ENCODE peak calls at places on chromosomes 4 and X, in five cellular contexts. One of them, this sample, is unnamed.
A peak's percentile ranks its signal among the peaks of the same experiment; 100 is the strongest.

GRCh38 chr4:1278336-1278670 is 11.4 kb upstream of the MAEA start:
- DNase-seq in heart right ventricle: no peak
- DNase-seq in pancreas: no peak
- DNase-seq in cardiac muscle cell: no peak
- DNase-seq in GM23248: peak; percentile 61
- DNase-seq in this sample: no peak

GRCh38 chr4:136706942-136707341 is 825.4 kb downstream of the PCDH18 start:
- DNase-seq in heart right ventricle: no peak
- DNase-seq in pancreas: no peak
- DNase-seq in cardiac muscle cell: no peak
- DNase-seq in GM23248: no peak
- DNase-seq in this sample: no peak

GRCh38 chr4:69831646-69832325 is 28.2 kb downstream of the SULT1E1 start:
- DNase-seq in heart right ventricle: peak; percentile 13
- DNase-seq in pancreas: no peak
- DNase-seq in cardiac muscle cell: no peak
- DNase-seq in GM23248: no peak
- DNase-seq in this sample: no peak

GRCh38 chr4:185867770-185868169 is 55.8 kb upstream of the SORBS2 start:
- DNase-seq in heart right ventricle: no peak
- DNase-seq in pancreas: no peak
- DNase-seq in cardiac muscle cell: no peak
- DNase-seq in GM23248: no peak
- DNase-seq in this sample: no peak

GRCh38 chr4:67927251-67927650 is 36.0 kb downstream of the TMPRSS11A start:
- DNase-seq in heart right ventricle: no peak
- DNase-seq in pancreas: no peak
- DNase-seq in cardiac muscle cell: no peak
- DNase-seq in GM23248: no peak
- DNase-seq in this sample: no peak

GRCh38 chrX:133544105-133544504 is 128.8 kb upstream of the GPC4 start:
- DNase-seq in heart right ventricle: no peak
- DNase-seq in pancreas: peak; percentile 18
- DNase-seq in cardiac muscle cell: no peak
- DNase-seq in GM23248: peak; percentile 84
- DNase-seq in this sample: no peak

GRCh38 chrX:102516314-102516936 is at the start of gene TMSB15A:
- DNase-seq in heart right ventricle: peak; percentile 67
- DNase-seq in pancreas: peak; percentile 62
- DNase-seq in cardiac muscle cell: peak; percentile 75
- DNase-seq in GM23248: peak; percentile 66
- DNase-seq in this sample: peak; percentile 61

GRCh38 chr4:56261027-56261426 is 126.3 kb downstream of the AASDH start:
- DNase-seq in heart right ventricle: no peak
- DNase-seq in pancreas: no peak
- DNase-seq in cardiac muscle cell: no peak
- DNase-seq in GM23248: no peak
- DNase-seq in this sample: no peak

GRCh38 chr4:23305026-23305425 is 584.8 kb downstream of the PPARGC1A start:
- DNase-seq in heart right ventricle: no peak
- DNase-seq in pancreas: no peak
- DNase-seq in cardiac muscle cell: no peak
- DNase-seq in GM23248: no peak
- DNase-seq in this sample: no peak

GRCh38 chr4:44760142-44760898 is 34.0 kb upstream of the GNPDA2 start:
- DNase-seq in heart right ventricle: no peak
- DNase-seq in pancreas: no peak
- DNase-seq in cardiac muscle cell: peak; percentile 59
- DNase-seq in GM23248: peak; percentile 62
- DNase-seq in this sample: no peak

GRCh38 chr4:10554694-10555093 is 97.5 kb upstream of the ZNF518B start:
- DNase-seq in heart right ventricle: no peak
- DNase-seq in pancreas: peak; percentile 50
- DNase-seq in cardiac muscle cell: peak; percentile 69
- DNase-seq in GM23248: peak; percentile 78
- DNase-seq in this sample: peak; percentile 45

GRCh38 chr4:1868293-1868692 is 2.9 kb upstream of the NSD2 start:
- DNase-seq in heart right ventricle: no peak
- DNase-seq in pancreas: no peak
- DNase-seq in cardiac muscle cell: no peak
- DNase-seq in GM23248: no peak
- DNase-seq in this sample: no peak

GRCh38 chrX:42837092-42837726 is 59.2 kb upstream of the PPP1R2C start:
- DNase-seq in heart right ventricle: no peak
- DNase-seq in pancreas: no peak
- DNase-seq in cardiac muscle cell: no peak
- DNase-seq in GM23248: no peak
- DNase-seq in this sample: no peak

GRCh38 chr4:128524311-128524710 is 236.7 kb upstream of the PGRMC2 start:
- DNase-seq in heart right ventricle: peak; percentile 28
- DNase-seq in pancreas: no peak
- DNase-seq in cardiac muscle cell: no peak
- DNase-seq in GM23248: peak; percentile 96
- DNase-seq in this sample: peak; percentile 42

GRCh38 chrX:103585421-103586313 is at the start of gene TCEAL4:
- DNase-seq in heart right ventricle: peak; percentile 54
- DNase-seq in pancreas: peak; percentile 47
- DNase-seq in cardiac muscle cell: peak; percentile 63
- DNase-seq in GM23248: peak; percentile 64
- DNase-seq in this sample: peak; percentile 44

GRCh38 chr4:8366601-8367000 is 73.9 kb downstream of the ACOX3 start:
- DNase-seq in heart right ventricle: no peak
- DNase-seq in pancreas: no peak
- DNase-seq in cardiac muscle cell: no peak
- DNase-seq in GM23248: no peak
- DNase-seq in this sample: no peak

GRCh38 chrX:138711399-138712347 is at the start of gene FGF13:
- DNase-seq in heart right ventricle: peak; percentile 11
- DNase-seq in pancreas: peak; percentile 17
- DNase-seq in cardiac muscle cell: peak; percentile 90
- DNase-seq in GM23248: peak; percentile 44
- DNase-seq in this sample: no peak

GRCh38 chr4:88448905-88449689 is 7.8 kb upstream of the HERC5 start:
- DNase-seq in heart right ventricle: no peak
- DNase-seq in pancreas: no peak
- DNase-seq in cardiac muscle cell: no peak
- DNase-seq in GM23248: no peak
- DNase-seq in this sample: no peak

GRCh38 chr4:76658231-76659102 is 223.4 kb downstream of the SHROOM3 start:
- DNase-seq in heart right ventricle: no peak
- DNase-seq in pancreas: no peak
- DNase-seq in cardiac muscle cell: no peak
- DNase-seq in GM23248: peak; percentile 81
- DNase-seq in this sample: no peak

GRCh38 chr4:123555500-123556273 is 159.1 kb downstream of the SPRY1 start:
- DNase-seq in heart right ventricle: peak; percentile 75
- DNase-seq in pancreas: peak; percentile 93
- DNase-seq in cardiac muscle cell: peak; percentile 60
- DNase-seq in GM23248: peak; percentile 68
- DNase-seq in this sample: peak; percentile 81

GRCh38 chrX:118975831-118976598 is 1.6 kb downstream of the LONRF3 start:
- DNase-seq in heart right ventricle: peak; percentile 74
- DNase-seq in pancreas: peak; percentile 78
- DNase-seq in cardiac muscle cell: peak; percentile 10
- DNase-seq in GM23248: peak; percentile 50
- DNase-seq in this sample: peak; percentile 84

GRCh38 chr4:83316459-83317170 is 18.0 kb downstream of the HPSE start:
- DNase-seq in heart right ventricle: no peak
- DNase-seq in pancreas: no peak
- DNase-seq in cardiac muscle cell: no peak
- DNase-seq in GM23248: peak; percentile 36
- DNase-seq in this sample: no peak

GRCh38 chr4:2878346-2878745 is 34.7 kb downstream of the ADD1 start:
- DNase-seq in heart right ventricle: no peak
- DNase-seq in pancreas: no peak
- DNase-seq in cardiac muscle cell: no peak
- DNase-seq in GM23248: no peak
- DNase-seq in this sample: no peak

GRCh38 chrX:19593684-19594083 is 78.4 kb upstream of the MAP3K15 start:
- DNase-seq in heart right ventricle: no peak
- DNase-seq in pancreas: no peak
- DNase-seq in cardiac muscle cell: peak; percentile 30
- DNase-seq in GM23248: peak; percentile 74
- DNase-seq in this sample: no peak

GRCh38 chrX:34656467-34656841 is 631 bp downstream of the TMEM47 start:
- DNase-seq in heart right ventricle: peak; percentile 21
- DNase-seq in pancreas: no peak
- DNase-seq in cardiac muscle cell: peak; percentile 20
- DNase-seq in GM23248: peak; percentile 39
- DNase-seq in this sample: peak; percentile 15

GRCh38 chrX:128698528-128698927 is 646.3 kb upstream of the ACTRT1 start:
- DNase-seq in heart right ventricle: no peak
- DNase-seq in pancreas: no peak
- DNase-seq in cardiac muscle cell: no peak
- DNase-seq in GM23248: no peak
- DNase-seq in this sample: peak; percentile 47

GRCh38 chr4:41471672-41472071 is 66.3 kb upstream of the LIMCH1 start:
- DNase-seq in heart right ventricle: no peak
- DNase-seq in pancreas: no peak
- DNase-seq in cardiac muscle cell: no peak
- DNase-seq in GM23248: no peak
- DNase-seq in this sample: no peak

GRCh38 chrX:11435568-11435967 is 142.4 kb downstream of the AMELX start:
- DNase-seq in heart right ventricle: no peak
- DNase-seq in pancreas: no peak
- DNase-seq in cardiac muscle cell: no peak
- DNase-seq in GM23248: peak; percentile 88
- DNase-seq in this sample: no peak

GRCh38 chr4:98720871-98721480 is 62.6 kb upstream of the TSPAN5 start:
- DNase-seq in heart right ventricle: no peak
- DNase-seq in pancreas: no peak
- DNase-seq in cardiac muscle cell: no peak
- DNase-seq in GM23248: peak; percentile 61
- DNase-seq in this sample: no peak

DNA sequence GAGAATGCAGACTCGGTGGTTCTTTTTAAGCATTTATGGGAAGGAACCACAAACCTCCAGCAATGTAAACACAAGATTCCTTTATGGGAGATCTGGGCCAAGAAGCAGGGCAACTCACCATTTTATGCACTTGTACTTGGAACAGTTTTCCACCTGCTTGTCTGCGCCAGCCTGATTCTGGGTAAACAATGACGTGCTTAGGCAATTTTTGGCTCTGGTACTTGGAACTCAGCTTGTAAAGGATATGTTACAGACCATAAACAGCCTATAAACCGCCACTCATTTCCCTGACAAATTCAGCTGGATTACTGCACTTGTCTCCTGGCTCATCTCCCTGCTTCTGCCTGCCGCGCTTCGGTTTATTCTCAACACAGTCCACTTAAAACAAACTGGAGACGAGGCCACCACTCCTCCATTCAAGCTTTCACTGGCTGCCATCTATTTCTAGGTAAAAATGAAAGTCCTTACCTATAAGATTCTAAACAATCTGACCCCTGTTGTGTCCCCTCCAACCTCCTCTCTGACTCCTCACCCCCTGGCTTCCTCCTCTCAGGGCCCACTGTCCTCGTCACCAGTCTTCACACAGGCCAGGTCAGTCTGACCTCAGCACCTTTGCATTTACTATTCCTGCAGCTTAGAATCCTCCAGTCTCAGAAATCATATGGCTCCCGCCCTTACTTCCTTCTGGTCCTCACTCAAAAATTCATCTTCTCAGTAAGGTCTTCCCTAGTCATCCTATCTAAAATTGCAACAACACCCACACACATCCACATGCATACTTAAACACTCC is 205.9 kb upstream of the GALNT7 start:
- DNase-seq in heart right ventricle: no peak
- DNase-seq in pancreas: peak; percentile 51
- DNase-seq in cardiac muscle cell: no peak
- DNase-seq in GM23248: peak; percentile 13
- DNase-seq in this sample: no peak
- H3K27ac ChIP-seq in heart right ventricle: no peak overlapping the region
- H3K27ac ChIP-seq in pancreas: no peak overlapping the region
- H3K27ac ChIP-seq in cardiac muscle cell: no peak overlapping the region
- H3K27ac ChIP-seq in GM23248: no peak overlapping the region
- H3K27ac ChIP-seq in this sample: no peak overlapping the region

DNA sequence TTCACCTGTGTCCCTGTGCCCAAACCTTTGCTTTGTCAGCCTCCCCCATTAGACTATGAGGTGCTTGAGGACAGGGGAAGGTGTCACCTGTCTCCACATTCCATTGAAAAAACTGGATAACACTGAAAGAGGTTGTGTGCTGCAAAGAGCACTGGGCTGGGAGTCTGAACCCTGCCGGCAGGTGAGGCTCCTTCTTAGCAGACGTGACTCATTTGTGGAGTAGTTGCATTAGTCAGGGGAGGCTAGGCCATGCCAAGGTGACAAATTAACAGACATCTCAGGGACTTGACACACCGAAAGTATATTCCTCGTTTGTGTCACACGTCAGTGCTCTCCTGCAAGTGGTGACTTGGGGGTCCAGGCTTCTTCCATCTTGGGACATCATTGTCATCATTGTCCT is 95.9 kb upstream of the STX18 start:
- DNase-seq in heart right ventricle: no peak
- DNase-seq in pancreas: no peak
- DNase-seq in cardiac muscle cell: no peak
- DNase-seq in GM23248: no peak
- DNase-seq in this sample: no peak
- H3K4me3 ChIP-seq in heart right ventricle: no peak overlapping the region
- H3K4me3 ChIP-seq in pancreas: no peak overlapping the region
- H3K4me3 ChIP-seq in cardiac muscle cell: no peak overlapping the region
- H3K4me3 ChIP-seq in GM23248: no peak overlapping the region
- H3K4me3 ChIP-seq in this sample: no peak overlapping the region

GRCh38 chr4:38072578-38072977 is 112.4 kb downstream of the PTTG2 start:
- DNase-seq in heart right ventricle: no peak
- DNase-seq in pancreas: no peak
- DNase-seq in cardiac muscle cell: no peak
- DNase-seq in GM23248: no peak
- DNase-seq in this sample: no peak
- H3K27ac ChIP-seq in heart right ventricle: peak overlapping the region; percentile 80
- H3K27ac ChIP-seq in pancreas: no peak overlapping the region
- H3K27ac ChIP-seq in cardiac muscle cell: peak overlapping the region; percentile 20
- H3K27ac ChIP-seq in GM23248: no peak overlapping the region
- H3K27ac ChIP-seq in this sample: no peak overlapping the region

GRCh38 chr4:140690093-140690492 is 66.1 kb downstream of the TBC1D9 start:
- DNase-seq in heart right ventricle: no peak
- DNase-seq in pancreas: no peak
- DNase-seq in cardiac muscle cell: no peak
- DNase-seq in GM23248: no peak
- DNase-seq in this sample: no peak
- H3K4me3 ChIP-seq in heart right ventricle: no peak overlapping the region
- H3K4me3 ChIP-seq in pancreas: no peak overlapping the region
- H3K4me3 ChIP-seq in cardiac muscle cell: no peak overlapping the region
- H3K4me3 ChIP-seq in GM23248: no peak overlapping the region
- H3K4me3 ChIP-seq in this sample: no peak overlapping the region

DNA sequence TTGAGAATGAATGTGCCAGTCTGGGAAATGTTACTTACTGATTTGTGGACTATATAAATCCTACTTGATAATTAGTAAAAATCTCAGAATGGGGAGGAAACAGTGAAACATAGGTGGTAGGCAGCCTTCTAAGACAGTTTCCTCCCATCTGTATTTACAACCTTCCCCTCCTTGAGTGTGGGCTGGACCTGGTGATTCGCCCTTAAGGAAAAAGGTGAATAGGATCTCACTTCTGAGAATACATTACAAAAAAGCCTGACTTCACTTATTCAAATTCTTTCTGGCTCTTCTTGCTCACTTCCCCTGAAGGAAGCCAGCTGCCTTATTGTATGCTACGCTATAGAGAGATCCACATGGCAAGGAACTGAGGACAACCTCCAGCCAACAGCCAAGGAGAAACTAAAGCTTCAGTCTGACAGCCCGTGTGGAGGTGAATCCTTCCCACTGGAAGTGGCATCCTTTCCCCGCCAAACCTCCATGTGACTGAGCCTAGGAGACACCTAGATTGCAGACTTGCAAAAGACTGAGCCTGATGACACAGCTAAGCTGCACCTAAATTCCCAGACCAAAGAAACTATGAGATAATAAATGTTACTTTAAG is 585.0 kb downstream of the STPG2 start:
- DNase-seq in heart right ventricle: no peak
- DNase-seq in pancreas: no peak
- DNase-seq in cardiac muscle cell: no peak
- DNase-seq in GM23248: no peak
- DNase-seq in this sample: no peak
- H3K27ac ChIP-seq in heart right ventricle: no peak overlapping the region
- H3K27ac ChIP-seq in pancreas: no peak overlapping the region
- H3K27ac ChIP-seq in cardiac muscle cell: no peak overlapping the region
- H3K27ac ChIP-seq in GM23248: no peak overlapping the region
- H3K27ac ChIP-seq in this sample: no peak overlapping the region